ENCODE peak calls at places on chromosomes 5 and 9, in five cellular contexts. B is esophagus squamous epithelium, I is breast epithelium, F is colonic mucosa, S is OCI-LY7. T is an unnamed sample. For H3K4me1, the result is how much of the 10 kb centered on the place peaks cover.

GRCh38 chr9:83472764-83473163 is 65.4 kb downstream of the FRMD3 start:
- DNase-seq in B (no peak), I (no peak), F (no peak), S (no peak), T (peak)

GRCh38 chr5:176547811-176548210 is 1.3 kb upstream of the CDHR2 start:
- DNase-seq in B (no peak), I (no peak), F (peak), S (no peak), T (no peak)

GRCh38 chr9:25205285-25205684 is 473.0 kb downstream of the TUSC1 start:
- DNase-seq in B (no peak), I (no peak), F (no peak), S (no peak), T (no peak)

GRCh38 chr9:93496285-93496684 is 42.9 kb upstream of the FAM120AOS start:
- DNase-seq in B (no peak), I (no peak), F (no peak), S (no peak), T (no peak)

GRCh38 chr9:114521846-114522245 is 16.6 kb upstream of the WHRN start:
- DNase-seq in B (no peak), I (no peak), F (no peak), S (no peak), T (no peak)

GRCh38 chr5:171845857-171846785 is 60.5 kb downstream of the SMIM23 start:
- DNase-seq in B (no peak), I (no peak), F (no peak), S (no peak), T (no peak)

GRCh38 chr5:171122372-171122771 is 186.7 kb upstream of the TLX3 start:
- DNase-seq in B (no peak), I (no peak), F (peak), S (no peak), T (no peak)

GRCh38 chr5:78771260-78772240 is 123.0 kb upstream of the LHFPL2 start:
- DNase-seq in B (no peak), I (no peak), F (peak), S (peak), T (peak)

GRCh38 chr9:71459082-71459481 is 309.2 kb downstream of the CEMIP2 start:
- DNase-seq in B (no peak), I (no peak), F (no peak), S (no peak), T (no peak)

GRCh38 chr9:106218854-106219253 is 524.5 kb downstream of the TMEM38B start:
- DNase-seq in B (no peak), I (no peak), F (no peak), S (no peak), T (no peak)

GRCh38 chr9:136619742-136620440 is 42.8 kb upstream of the EGFL7 start:
- DNase-seq in B (no peak), I (no peak), F (peak), S (no peak), T (peak)

GRCh38 chr5:88680253-88681132 is 202.5 kb downstream of the MEF2C start:
- DNase-seq in B (no peak), I (no peak), F (peak), S (peak), T (peak)

GRCh38 chr5:165630211-165630866 is 2124.9 kb downstream of the MAT2B start:
- DNase-seq in B (no peak), I (no peak), F (peak), S (peak), T (no peak)

GRCh38 chr9:100686420-100686819 is 108.5 kb downstream of the CAVIN4 start:
- DNase-seq in B (no peak), I (no peak), F (no peak), S (no peak), T (no peak)

GRCh38 chr5:4048398-4048797 is 452.8 kb downstream of the IRX1 start:
- DNase-seq in B (no peak), I (no peak), F (no peak), S (no peak), T (no peak)

GRCh38 chr5:14727428-14727865 is 62.9 kb downstream of the OTULIN start:
- DNase-seq in B (no peak), I (peak), F (peak), S (peak), T (peak)

GRCh38 chr5:151047814-151048425 is 27.5 kb downstream of the GPX3 start:
- DNase-seq in B (no peak), I (no peak), F (no peak), S (peak), T (no peak)

GRCh38 chr5:134070979-134071849 is 43.3 kb upstream of the TCF7 start:
- DNase-seq in B (no peak), I (no peak), F (no peak), S (no peak), T (no peak)

GRCh38 chr9:135244751-135245221 is 157.3 kb downstream of the OLFM1 start:
- DNase-seq in B (no peak), I (no peak), F (no peak), S (no peak), T (peak)

GRCh38 chr5:1514027-1514818 is 9.5 kb downstream of the LPCAT1 start:
- DNase-seq in B (no peak), I (peak), F (no peak), S (no peak), T (no peak)

GRCh38 chr5:61409568-61409967 is 77.5 kb downstream of the ZSWIM6 start:
- DNase-seq in B (no peak), I (no peak), F (no peak), S (no peak), T (no peak)

GRCh38 chr9:128203024-128203841 is at the start of gene DNM1:
- DNase-seq in B (no peak), I (no peak), F (peak), S (peak), T (peak)

GRCh38 chr5:172548311-172548731 is 92.7 kb upstream of the NEURL1B start:
- DNase-seq in B (no peak), I (no peak), F (no peak), S (no peak), T (no peak)

GRCh38 chr5:5314626-5315025 is 107.9 kb upstream of the ICE1 start:
- DNase-seq in B (no peak), I (no peak), F (no peak), S (no peak), T (no peak)

GRCh38 chr5:154779105-154779504 is 23.9 kb downstream of the LARP1 start:
- DNase-seq in B (no peak), I (no peak), F (no peak), S (no peak), T (no peak)

GRCh38 chr5:132376694-132377641 is 7.5 kb downstream of the SLC22A5 start:
- DNase-seq in B (no peak), I (no peak), F (no peak), S (no peak), T (no peak)

GRCh38 chr9:121074370-121075250 is at the start of gene CNTRL:
- DNase-seq in B (peak), I (peak), F (peak), S (peak), T (peak)

GRCh38 chr5:126967808-126968466 is 62.4 kb downstream of the MARCHF3 start:
- DNase-seq in B (no peak), I (no peak), F (no peak), S (no peak), T (no peak)

GRCh38 chr9:27272103-27272502 is 24.8 kb downstream of the EQTN start:
- DNase-seq in B (no peak), I (no peak), F (no peak), S (no peak), T (no peak)

GRCh38 chr5:178940569-178941360 is at the start of gene ZNF454:
- DNase-seq in B (peak), I (peak), F (peak), S (no peak), T (peak)

GRCh38 chr5:8270246-8270645 is 401.3 kb downstream of the MTRR start:
- DNase-seq in B (no peak), I (no peak), F (no peak), S (no peak), T (no peak)

DNA sequence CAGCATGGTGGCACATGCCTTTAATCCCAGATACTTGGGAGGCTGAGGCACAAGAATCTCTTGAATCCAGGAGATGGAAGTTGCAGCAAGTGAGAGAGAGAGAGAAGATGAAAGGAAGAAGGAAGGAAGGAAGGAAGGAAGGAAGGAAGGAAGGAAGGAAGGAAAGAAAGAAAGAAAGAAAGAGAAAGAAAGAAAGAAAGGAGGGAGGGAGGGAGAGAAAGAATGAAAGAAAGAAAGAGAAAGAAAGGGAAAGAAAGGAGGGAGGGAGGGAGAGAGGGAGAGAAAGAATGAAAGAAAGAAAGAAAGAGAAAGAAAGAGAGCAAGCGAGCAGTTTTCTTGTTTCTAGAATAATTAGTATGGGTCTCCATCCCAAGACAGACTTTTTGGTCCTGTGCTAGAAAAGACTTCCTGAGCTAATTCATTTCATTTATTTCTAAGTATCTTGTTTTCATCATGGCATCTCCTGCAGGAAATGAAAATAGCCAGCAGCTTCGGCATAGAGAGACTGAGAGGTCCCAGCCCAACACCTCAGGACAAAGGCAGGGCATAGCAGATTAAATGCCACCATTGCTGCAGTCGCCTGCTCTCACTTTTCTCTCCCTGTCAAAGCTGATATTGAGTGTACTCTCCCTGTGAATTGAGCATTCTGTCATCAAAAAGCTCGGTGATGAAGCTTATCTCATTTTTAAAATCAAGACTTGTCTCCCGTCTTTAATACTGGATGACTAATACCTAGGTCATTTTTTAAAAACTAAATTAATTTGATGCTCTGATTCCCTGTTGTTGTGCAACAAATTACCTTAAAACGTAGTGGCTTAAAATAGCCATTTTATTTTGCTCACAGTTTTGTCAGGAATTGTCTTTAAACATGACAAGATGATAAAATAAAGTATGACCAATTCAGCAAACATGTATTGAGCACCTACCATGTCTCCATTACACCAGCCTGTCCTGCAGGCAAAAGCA is 91.8 kb upstream of the ADRA1B start:
- DNase-seq in B (no peak), I (no peak), F (no peak), S (no peak), T (no peak)
- H3K27ac ChIP-seq in B (no peak), I (no peak), F (no peak), S (no peak), T (no peak)

GRCh38 chr9:119283118-119283794 is 86.0 kb downstream of the BRINP1 start:
- DNase-seq in B (no peak), I (no peak), F (no peak), S (no peak), T (no peak)

GRCh38 chr9:119284587-119285337 is 84.5 kb downstream of the BRINP1 start:
- DNase-seq in B (no peak), I (no peak), F (no peak), S (no peak), T (no peak)

GRCh38 chr9:119280740-119281485 is 88.3 kb downstream of the BRINP1 start:
- DNase-seq in B (no peak), I (no peak), F (no peak), S (no peak), T (no peak)

GRCh38 chr9:119282476-119283117 is 86.6 kb downstream of the BRINP1 start:
- DNase-seq in B (no peak), I (no peak), F (no peak), S (no peak), T (no peak)

DNA sequence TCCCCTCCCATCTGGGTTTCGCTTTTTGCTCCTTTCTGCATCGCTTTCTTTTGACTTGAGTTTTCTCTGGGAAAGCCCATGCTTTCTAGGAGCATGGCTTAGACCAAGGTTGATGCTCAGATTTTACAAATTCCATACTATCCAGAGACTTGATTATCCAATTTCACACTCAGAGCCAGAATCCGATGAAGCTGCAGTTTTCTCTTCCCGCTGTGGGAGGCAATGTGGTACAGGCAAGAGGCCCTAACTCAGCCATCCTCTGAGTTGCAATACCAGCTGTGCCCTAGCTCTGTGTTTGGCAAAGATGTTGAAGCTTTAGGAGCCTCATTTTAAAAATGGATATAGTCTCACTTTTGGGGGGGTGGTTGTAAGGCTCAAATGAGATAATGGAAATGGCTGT is 85.1 kb downstream of the BRINP1 start:
- DNase-seq in B (no peak), I (no peak), F (no peak), S (no peak), T (no peak)
- TF ChIP-seq CTCF in B (no peak), I (no peak), F (no peak), S (peak), T (no peak)

GRCh38 chr5:56168066-56168478 is 65.1 kb downstream of the ANKRD55 start:
- DNase-seq in B (no peak), I (no peak), F (no peak), S (no peak), T (no peak)

GRCh38 chr5:56169281-56169680 is 63.8 kb downstream of the ANKRD55 start:
- DNase-seq in B (no peak), I (no peak), F (no peak), S (no peak), T (no peak)

GRCh38 chr5:56172225-56172624 is 60.9 kb downstream of the ANKRD55 start:
- DNase-seq in B (no peak), I (no peak), F (no peak), S (no peak), T (no peak)

GRCh38 chr5:56169949-56170348 is 63.2 kb downstream of the ANKRD55 start:
- DNase-seq in B (no peak), I (no peak), F (no peak), S (no peak), T (no peak)

GRCh38 chr5:56170557-56170956 is 62.6 kb downstream of the ANKRD55 start:
- DNase-seq in B (no peak), I (no peak), F (no peak), S (no peak), T (no peak)
- H3K4me1 ChIP-seq in B (under half), I (under half), F (under half), S (under half), T (under half)

GRCh38 chr5:139549162-139549894 is 11.8 kb upstream of the UBE2D2 start:
- DNase-seq in B (no peak), I (no peak), F (no peak), S (no peak), T (no peak)

GRCh38 chr5:139543423-139543991 is 17.6 kb upstream of the UBE2D2 start:
- DNase-seq in B (peak), I (no peak), F (peak), S (peak), T (peak)
- H3K27ac ChIP-seq in B (no peak), I (no peak), F (peak), S (peak), T (peak)

GRCh38 chr9:92033307-92033706 is 81.9 kb downstream of the SPTLC1 start:
- DNase-seq in B (no peak), I (no peak), F (no peak), S (no peak), T (no peak)

GRCh38 chr9:92032891-92033290 is 82.3 kb downstream of the SPTLC1 start:
- DNase-seq in B (no peak), I (no peak), F (no peak), S (no peak), T (no peak)

GRCh38 chr9:92030367-92030766 is 80.3 kb upstream of the ROR2 start:
- DNase-seq in B (no peak), I (no peak), F (no peak), S (no peak), T (no peak)

GRCh38 chr9:92026206-92027002 is 76.4 kb upstream of the ROR2 start:
- DNase-seq in B (no peak), I (no peak), F (no peak), S (no peak), T (no peak)

DNA sequence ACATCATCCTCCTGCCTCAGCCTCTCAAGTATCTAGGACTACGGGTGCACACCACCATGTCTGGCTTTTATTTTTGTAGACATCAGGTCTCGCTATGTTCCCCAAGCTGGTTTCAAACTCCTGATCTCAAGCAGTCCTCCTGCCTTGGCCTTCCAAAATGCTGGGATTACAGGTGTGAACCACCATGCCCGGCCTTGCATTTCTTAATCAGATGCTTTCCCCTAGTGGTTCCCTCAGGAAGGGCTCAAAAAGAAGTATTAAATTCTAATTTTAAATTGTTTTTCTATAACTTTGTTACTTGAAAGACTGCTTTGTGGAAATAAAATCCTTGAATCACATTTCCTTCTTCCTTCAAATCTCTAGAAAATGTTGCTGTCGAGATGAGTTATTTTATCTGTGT is 79.5 kb upstream of the ROR2 start:
- DNase-seq in B (no peak), I (no peak), F (no peak), S (no peak), T (no peak)
- TF ChIP-seq CTCF in B (no peak), I (no peak), F (no peak), S (peak), T (no peak)

GRCh38 chr9:91198405-91198804 is 163.3 kb downstream of the AUH start:
- DNase-seq in B (no peak), I (no peak), F (no peak), S (no peak), T (no peak)
- H3K4me1 ChIP-seq in B (half or more), I (under half), F (under half), S (under half), T (half or more)

DNA sequence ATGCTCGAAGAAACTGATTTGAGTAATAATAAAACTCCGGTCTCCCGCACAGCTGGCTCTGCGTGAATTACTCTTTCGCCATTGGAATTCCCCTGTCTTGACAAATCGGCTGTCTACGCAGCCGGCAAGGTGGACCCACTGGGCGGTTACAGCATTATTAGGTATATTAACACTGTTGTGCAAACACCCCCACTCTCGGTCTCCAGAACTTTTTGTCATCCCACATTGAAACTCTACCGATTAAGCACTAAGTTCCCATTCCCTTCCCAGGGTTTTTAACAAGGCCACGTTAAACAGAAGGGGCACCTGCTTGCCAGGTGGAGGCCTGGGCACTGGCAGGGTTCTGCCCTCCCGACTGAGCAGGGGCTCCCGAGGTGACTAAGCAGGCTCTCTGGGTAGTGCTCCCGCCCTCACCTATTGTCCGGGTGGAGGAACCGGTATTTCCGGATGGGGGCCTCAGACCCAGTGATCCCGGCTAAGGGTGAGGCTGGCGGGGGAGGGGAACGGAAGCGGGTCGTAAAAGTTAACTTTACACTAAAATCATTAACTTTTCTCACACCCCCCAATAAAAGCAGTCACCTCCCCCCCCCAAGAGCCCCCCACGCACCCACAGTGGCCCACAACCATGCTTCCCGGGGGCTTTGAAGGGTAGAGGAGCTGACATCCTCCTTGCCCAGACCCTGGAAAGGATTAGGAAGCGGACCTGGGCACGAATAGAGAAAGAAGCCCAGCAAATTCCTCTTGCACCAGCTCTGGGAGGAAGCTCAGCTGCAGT is 53.5 kb upstream of the TJP2 start:
- DNase-seq in B (no peak), I (peak), F (peak), S (peak), T (peak)
- H3K27ac ChIP-seq in B (peak), I (peak), F (peak), S (peak), T (peak)